ENCODE peak calls at places on chromosomes 16 and 17, in seven cellular contexts. R, B, Y, K, X, I and S are unnamed samples.

GRCh38 chr16:70437017-70437581 is 1.8 kb downstream of the ST3GAL2 start:
- DNase-seq in R (no peak), B (no peak), Y (no peak), K (peak), X (peak), I (peak), S (no peak)

GRCh38 chr16:88316941-88317618 is 65.7 kb upstream of the ZNF469 start:
- DNase-seq in R (no peak), B (no peak), Y (no peak), K (no peak), X (no peak), I (no peak), S (no peak)

GRCh38 chr17:79073706-79074088 is 927 bp upstream of the ENGASE start:
- DNase-seq in R (peak), B (no peak), Y (no peak), K (no peak), X (no peak), I (no peak), S (no peak)

GRCh38 chr16:11160676-11161115 is 95.3 kb downstream of the SOCS1 start:
- DNase-seq in R (no peak), B (no peak), Y (no peak), K (no peak), X (no peak), I (no peak), S (no peak)

GRCh38 chr17:70855401-70856054 is 686.2 kb downstream of the KCNJ2 start:
- DNase-seq in R (no peak), B (no peak), Y (no peak), K (peak), X (no peak), I (peak), S (no peak)

GRCh38 chr16:79167893-79168292 is 432.6 kb downstream of the MAF start:
- DNase-seq in R (no peak), B (no peak), Y (no peak), K (no peak), X (no peak), I (no peak), S (no peak)

GRCh38 chr17:7888184-7888920 is at the start of gene CHD3:
- DNase-seq in R (peak), B (no peak), Y (peak), K (no peak), X (no peak), I (no peak), S (peak)

GRCh38 chr17:64240741-64241347 is 22.2 kb downstream of the TEX2 start:
- DNase-seq in R (no peak), B (no peak), Y (no peak), K (no peak), X (no peak), I (peak), S (no peak)

GRCh38 chr17:45986056-45986455 is 13.0 kb upstream of the STH start:
- DNase-seq in R (no peak), B (no peak), Y (no peak), K (no peak), X (no peak), I (no peak), S (no peak)

GRCh38 chr16:70395345-70395901 is 43.5 kb downstream of the ST3GAL2 start:
- DNase-seq in R (peak), B (no peak), Y (peak), K (no peak), X (peak), I (no peak), S (peak)

GRCh38 chr16:66516172-66516807 is 33.6 kb downstream of the TK2 start:
- DNase-seq in R (no peak), B (no peak), Y (no peak), K (no peak), X (peak), I (no peak), S (no peak)

GRCh38 chr17:11506635-11507034 is 91.6 kb upstream of the DNAH9 start:
- DNase-seq in R (no peak), B (no peak), Y (no peak), K (no peak), X (peak), I (no peak), S (no peak)

GRCh38 chr17:76271669-76272540 is 6.8 kb downstream of the UBALD2 start:
- DNase-seq in R (peak), B (no peak), Y (peak), K (no peak), X (no peak), I (no peak), S (no peak)

GRCh38 chr16:15041260-15042011 is 14.4 kb downstream of the NTAN1 start:
- DNase-seq in R (peak), B (no peak), Y (no peak), K (no peak), X (no peak), I (no peak), S (no peak)

GRCh38 chr16:22313141-22313781 is 16.1 kb downstream of the POLR3E start:
- DNase-seq in R (peak), B (no peak), Y (no peak), K (no peak), X (no peak), I (no peak), S (no peak)

GRCh38 chr17:46952115-46952514 is 26.9 kb downstream of the RPRML start:
- DNase-seq in R (no peak), B (no peak), Y (no peak), K (no peak), X (no peak), I (no peak), S (no peak)

GRCh38 chr16:87131061-87131995 is 185.9 kb downstream of the C16orf95 start:
- DNase-seq in R (no peak), B (no peak), Y (no peak), K (no peak), X (no peak), I (no peak), S (no peak)

GRCh38 chr17:69246726-69247375 is 18.2 kb upstream of the ABCA10 start:
- DNase-seq in R (no peak), B (no peak), Y (no peak), K (peak), X (peak), I (peak), S (no peak)

GRCh38 chr17:56700919-56701420 is 107.5 kb downstream of the NOG start:
- DNase-seq in R (no peak), B (no peak), Y (no peak), K (no peak), X (no peak), I (no peak), S (no peak)

GRCh38 chr17:27635275-27635823 is 4.4 kb downstream of the LGALS9 start:
- DNase-seq in R (no peak), B (no peak), Y (no peak), K (no peak), X (peak), I (no peak), S (no peak)

GRCh38 chr17:77610518-77610893 is 348.0 kb upstream of the TNRC6C start:
- DNase-seq in R (no peak), B (no peak), Y (no peak), K (no peak), X (no peak), I (no peak), S (no peak)

GRCh38 chr17:6506679-6507231 is 49.6 kb downstream of the PITPNM3 start:
- DNase-seq in R (no peak), B (no peak), Y (no peak), K (no peak), X (no peak), I (no peak), S (no peak)

GRCh38 chr17:28370035-28370743 is at the start of gene VTN:
- DNase-seq in R (no peak), B (no peak), Y (no peak), K (no peak), X (peak), I (no peak), S (no peak)

GRCh38 chr16:65547799-65548446 is 426.1 kb upstream of the CDH11 start:
- DNase-seq in R (no peak), B (no peak), Y (no peak), K (no peak), X (no peak), I (peak), S (no peak)

GRCh38 chr17:3879591-3880417 is 13.0 kb downstream of the CAMKK1 start:
- DNase-seq in R (no peak), B (no peak), Y (no peak), K (no peak), X (no peak), I (no peak), S (no peak)

GRCh38 chr16:30774367-30775130 is 12.4 kb downstream of the RNF40 start:
- DNase-seq in R (no peak), B (no peak), Y (no peak), K (no peak), X (no peak), I (no peak), S (no peak)

GRCh38 chr17:74380086-74380958 is 13.0 kb downstream of the GPR142 start:
- DNase-seq in R (no peak), B (no peak), Y (no peak), K (peak), X (peak), I (no peak), S (no peak)

GRCh38 chr17:39926588-39927100 is 757 bp downstream of the ORMDL3 start:
- DNase-seq in R (peak), B (no peak), Y (peak), K (no peak), X (peak), I (no peak), S (peak)

GRCh38 chr16:2115591-2115973 is 20.1 kb downstream of the PKD1 start:
- DNase-seq in R (no peak), B (no peak), Y (no peak), K (no peak), X (no peak), I (no peak), S (no peak)

GRCh38 chr16:57889960-57890751 is 80.8 kb downstream of the CNGB1 start:
- DNase-seq in R (no peak), B (no peak), Y (no peak), K (no peak), X (no peak), I (no peak), S (no peak)

GRCh38 chr17:60146206-60146605 is 3.6 kb upstream of the CA4 start:
- DNase-seq in R (no peak), B (no peak), Y (no peak), K (no peak), X (no peak), I (no peak), S (no peak)